ENCODE peak calls at places on chromosomes 3 and 15, in eight cellular contexts. V is stimulated activated CD4-positive, alpha-beta T cell treated with anti-CD3 and anti-CD28 coated beads, TNF-alpha, amount 100 ng/mL, for 1 hour; X is neural crest cell; S is HT1080; F is omental fat pad; L is aorta; B is heart left ventricle; N is fibroblast of mammary gland. E is an unnamed sample.

GRCh38 chr15:44536298-44536961 is 517 bp upstream of the EIF3J start:
- DNase-seq in V (no peak), X (peak), S (peak), F (peak), L (peak), B (peak), N (peak), E (peak)

GRCh38 chr3:36175916-36176461 is 204.3 kb upstream of the STAC start:
- DNase-seq in V (no peak), X (no peak), S (no peak), F (no peak), L (no peak), B (no peak), N (no peak), E (no peak)

GRCh38 chr3:117630469-117630868 is 920.9 kb downstream of the TUSC7 start:
- DNase-seq in V (no peak), X (no peak), S (no peak), F (no peak), L (no peak), B (no peak), N (peak), E (no peak)

GRCh38 chr3:10497439-10497838 is 7.9 kb downstream of the ATP2B2 start:
- DNase-seq in V (no peak), X (no peak), S (no peak), F (no peak), L (no peak), B (no peak), N (no peak), E (no peak)

GRCh38 chr3:87563712-87564111 is 287.3 kb upstream of the POU1F1 start:
- DNase-seq in V (no peak), X (no peak), S (no peak), F (no peak), L (no peak), B (no peak), N (no peak), E (no peak)

GRCh38 chr3:131543714-131544113 is 40.9 kb upstream of the MRPL3 start:
- DNase-seq in V (no peak), X (no peak), S (peak), F (peak), L (peak), B (peak), N (peak), E (no peak)

GRCh38 chr3:152574461-152575079 is 260.4 kb upstream of the P2RY1 start:
- DNase-seq in V (no peak), X (peak), S (peak), F (no peak), L (no peak), B (peak), N (peak), E (peak)

GRCh38 chr3:178494376-178494775 is 41.9 kb upstream of the KCNMB2 start:
- DNase-seq in V (no peak), X (no peak), S (no peak), F (no peak), L (no peak), B (no peak), N (no peak), E (no peak)

GRCh38 chr3:49171119-49171774 is at the start of gene KLHDC8B:
- DNase-seq in V (peak), X (peak), S (peak), F (peak), L (peak), B (peak), N (peak), E (peak)

GRCh38 chr15:72342385-72342784 is 22.4 kb upstream of the CELF6 start:
- DNase-seq in V (no peak), X (no peak), S (no peak), F (no peak), L (no peak), B (no peak), N (peak), E (peak)

GRCh38 chr3:182973047-182973446 is 7.3 kb downstream of the DCUN1D1 start:
- DNase-seq in V (no peak), X (no peak), S (no peak), F (no peak), L (no peak), B (no peak), N (peak), E (no peak)